ENCODE peak calls at places on chromosomes 11 and 22, in nine cellular contexts. A is EL; U is hepatocyte; O is CD4-positive, alpha-beta memory T cell; M is foreskin melanocyte; T is neural progenitor cell; S is RCC 7860; L is stimulated activated CD4-positive, alpha-beta T cell treated with anti-CD3 and anti-CD28 coated beads, Interleukin-12 subunit alpha, Interleukin-12 subunit beta, amount 100 ng/mL, for 24 hours; E is cerebellar nuclear complex. X is an unnamed sample.

GRCh38 chr11:68439355-68440065 is 21.0 kb upstream of the PPP6R3 start:
- DNase-seq in U (no peak), M (no peak), A (no peak), T (peak; percentile 50), E (no peak), S (no peak), O (no peak), L (no peak), X (no peak)

GRCh38 chr11:101126551-101127347 is 2.9 kb downstream of the PGR start:
- DNase-seq in T (peak; percentile 58), E (no peak), O (peak; percentile 12), A (no peak), U (peak; percentile 8), S (no peak), M (no peak), L (no peak), X (no peak)

GRCh38 chr22:22061085-22062077 is 78.8 kb upstream of the TOP3B start:
- DNase-seq in A (peak; percentile 22), L (no peak), M (no peak), U (peak; percentile 76), T (no peak), E (peak; percentile 40), O (no peak), S (no peak), X (peak; percentile 12)

GRCh38 chr11:93484716-93485115 is 58.5 kb downstream of the SMCO4 start:
- DNase-seq in T (no peak), A (peak; percentile 31), U (no peak), E (no peak), M (no peak), L (no peak), S (no peak), O (no peak), X (no peak)

GRCh38 chr22:41242396-41243117 is 1.8 kb upstream of the CHADL start:
- DNase-seq in E (no peak), U (no peak), M (no peak), A (peak; percentile 27), S (no peak), O (no peak), L (no peak), T (no peak), X (no peak)

GRCh38 chr11:123351375-123351774 is 78.7 kb upstream of the GRAMD1B start:
- DNase-seq in O (no peak), S (no peak), M (no peak), A (no peak), T (peak; percentile 65), L (no peak), E (peak; percentile 91), U (peak; percentile 19), X (peak; percentile 72)

GRCh38 chr11:120391854-120392253 is 55.6 kb downstream of the ARHGEF12 start:
- DNase-seq in E (no peak), S (no peak), U (peak; percentile 9), T (no peak), O (no peak), M (no peak), A (no peak), L (no peak), X (no peak)

GRCh38 chr11:104164028-104164520 is at the start of gene PDGFD:
- DNase-seq in E (no peak), O (no peak), T (peak; percentile 93), S (no peak), U (peak; percentile 84), M (peak; percentile 64), L (no peak), A (peak; percentile 42), X (no peak)

GRCh38 chr22:49123621-49124192 is 704.0 kb downstream of the BRD1 start:
- DNase-seq in E (no peak), O (no peak), U (no peak), L (no peak), M (no peak), T (no peak), S (no peak), A (no peak), X (no peak)

GRCh38 chr22:24088796-24089195 is 77.7 kb downstream of the CABIN1 start:
- DNase-seq in E (no peak), A (peak; percentile 21), O (no peak), M (no peak), U (no peak), S (no peak), L (no peak), T (peak; percentile 50), X (no peak)

GRCh38 chr22:17855891-17856290 is 81.6 kb upstream of the BID start:
- DNase-seq in L (no peak), E (no peak), O (no peak), M (peak; percentile 29), S (no peak), U (no peak), A (no peak), T (no peak), X (no peak)

GRCh38 chr11:42498971-42499370 is 812.8 kb upstream of the API5 start:
- DNase-seq in S (no peak), O (no peak), E (no peak), L (no peak), A (no peak), T (no peak), M (no peak), U (no peak), X (no peak)

GRCh38 chr22:32080904-32081303 is 37.8 kb downstream of the SLC5A1 start:
- DNase-seq in O (no peak), M (peak; percentile 24), E (no peak), A (peak; percentile 49), U (peak; percentile 68), S (peak; percentile 42), T (peak; percentile 56), L (no peak), X (peak; percentile 56)

GRCh38 chr11:109059402-109059801 is 362.6 kb upstream of the C11orf87 start:
- DNase-seq in E (no peak), S (no peak), L (no peak), T (no peak), M (no peak), U (no peak), A (no peak), O (no peak), X (no peak)

GRCh38 chr22:28931844-28932561 is 48.6 kb downstream of the ZNRF3 start:
- DNase-seq in M (no peak), A (no peak), L (no peak), O (no peak), U (no peak), E (no peak), T (no peak), S (peak; percentile 13), X (no peak)

X was measured in NCI-H1092 treated with DMSO at 0.1 percent for 48 hours.